ENCODE peak calls at places on chromosomes 13 and 19, in four cellular contexts. J is K562, U is ovary, N is IMR-90. Q is an unnamed sample.

GRCh38 chr13:80237646-80238045 is 103.3 kb downstream of the SPRY2 start:
- DNase-seq in N (peak; percentile 62), J (no peak), U (no peak), Q (no peak)

GRCh38 chr13:72384879-72385278 is 342.6 kb downstream of the MZT1 start:
- DNase-seq in U (peak; percentile 15), N (peak; percentile 1), J (no peak), Q (peak; percentile 12)

GRCh38 chr19:18789883-18790565 is 1.1 kb downstream of the COMP start:
- DNase-seq in N (no peak), U (no peak), J (peak; percentile 70), Q (no peak)

GRCh38 chr19:52170304-52170703 is 1.1 kb downstream of the ZNF836 start:
- DNase-seq in J (no peak), U (no peak), N (no peak), Q (no peak)

GRCh38 chr19:47035495-47036232 is 12.8 kb downstream of the TMEM160 start:
- DNase-seq in U (peak; percentile 87), J (peak; percentile 93), N (peak; percentile 73), Q (peak; percentile 86)

GRCh38 chr13:87324558-87324957 is 346.6 kb upstream of the SLITRK5 start:
- DNase-seq in N (no peak), U (no peak), J (no peak), Q (no peak)

GRCh38 chr19:28665748-28666147 is 547.2 kb downstream of the UQCRFS1 start:
- DNase-seq in J (no peak), N (no peak), U (no peak), Q (no peak)

GRCh38 chr19:47228937-47229673 is 1.9 kb downstream of the BBC3 start:
- DNase-seq in U (no peak), N (peak; percentile 61), J (peak; percentile 60), Q (peak; percentile 86)

GRCh38 chr13:106132216-106132615 is 403.2 kb downstream of the EFNB2 start:
- DNase-seq in U (no peak), N (no peak), J (no peak), Q (no peak)

GRCh38 chr19:42433503-42434260 is 6.5 kb upstream of the LIPE start:
- DNase-seq in N (peak; percentile 14), J (peak; percentile 88), U (peak; percentile 50), Q (peak; percentile 76)

GRCh38 chr13:29654807-29655547 is 59.5 kb upstream of the SLC7A1 start:
- DNase-seq in U (no peak), J (no peak), N (peak; percentile 86), Q (no peak)

GRCh38 chr19:12766051-12766521 is 9.3 kb downstream of the HOOK2 start:
- DNase-seq in U (peak; percentile 88), J (peak; percentile 72), N (peak; percentile 73), Q (peak; percentile 84)

GRCh38 chr19:38209671-38210457 is 14.2 kb downstream of the DPF1 start:
- DNase-seq in N (peak; percentile 37), J (no peak), U (peak; percentile 84), Q (no peak)

GRCh38 chr13:20383058-20383457 is 142.6 kb downstream of the CRYL1 start:
- DNase-seq in J (no peak), N (no peak), U (no peak), Q (no peak)

GRCh38 chr19:2227415-2228156 is 8.5 kb downstream of the PLEKHJ1 start:
- DNase-seq in J (no peak), N (no peak), U (no peak), Q (no peak)

GRCh38 chr19:13953021-13953531 is 767 bp downstream of the DCAF15 start:
- DNase-seq in U (no peak), N (peak; percentile 39), J (peak; percentile 78), Q (peak; percentile 49)

GRCh38 chr19:54481326-54481930 is 8.3 kb upstream of the CDC42EP5 start:
- DNase-seq in N (peak; percentile 33), U (peak; percentile 29), J (peak; percentile 66), Q (peak; percentile 65)

GRCh38 chr13:47036291-47037008 is 139.6 kb upstream of the HTR2A start:
- DNase-seq in J (no peak), U (no peak), N (no peak), Q (no peak)

GRCh38 chr13:28449826-28450773 is 44.8 kb downstream of the FLT1 start:
- DNase-seq in U (no peak), J (no peak), N (no peak), Q (no peak)

GRCh38 chr19:43997631-43998290 is 5.0 kb upstream of the ZNF230 start:
- DNase-seq in N (peak; percentile 24), U (no peak), J (peak; percentile 3), Q (no peak)

GRCh38 chr13:68176486-68176885 is 946.4 kb upstream of the PCDH9 start:
- DNase-seq in N (peak; percentile 36), U (no peak), J (no peak), Q (no peak)

GRCh38 chr19:42274065-42274682 is 5.1 kb downstream of the CIC start:
- DNase-seq in N (no peak), U (peak; percentile 23), J (no peak), Q (no peak)

GRCh38 chr19:14030997-14031718 is 404 bp upstream of the IL27RA start:
- DNase-seq in U (no peak), N (no peak), J (no peak), Q (no peak)

GRCh38 chr19:18972301-18972831 is 31.3 kb upstream of the HOMER3 start:
- DNase-seq in N (peak; percentile 31), J (no peak), U (no peak), Q (no peak)

GRCh38 chr13:32153056-32153455 is 121.5 kb downstream of the FRY start:
- DNase-seq in U (no peak), J (no peak), N (peak; percentile 88), Q (no peak)

GRCh38 chr19:46355234-46355990 is 8.5 kb downstream of the PPP5C start:
- DNase-seq in N (no peak), J (peak; percentile 66), U (no peak), Q (no peak)

GRCh38 chr19:53019684-53020083 is 6.0 kb downstream of the ERVV-1 start:
- DNase-seq in U (no peak), N (no peak), J (peak; percentile 37), Q (peak; percentile 15)

GRCh38 chr13:73607489-73608156 is 526.6 kb downstream of the KLF12 start:
- DNase-seq in U (no peak), N (peak; percentile 46), J (no peak), Q (no peak)

GRCh38 chr13:60230593-60230992 is 66.9 kb upstream of the DIAPH3 start:
- DNase-seq in N (peak; percentile 1), J (peak; percentile 63), U (no peak), Q (peak; percentile 77)

GRCh38 chr13:26742691-26743358 is 17.8 kb downstream of the GPR12 start:
- DNase-seq in U (no peak), J (no peak), N (no peak), Q (no peak)

GRCh38 chr19:57850553-57851017 is 926 bp downstream of the ZNF587 start:
- DNase-seq in N (peak; percentile 31), U (no peak), J (peak; percentile 56), Q (peak; percentile 55)

GRCh38 chr13:26299168-26299788 is 45.3 kb downstream of the CDK8 start:
- DNase-seq in J (no peak), U (no peak), N (peak; percentile 10), Q (peak; percentile 26)

GRCh38 chr13:109998808-109999528 is 212.6 kb upstream of the IRS2 start:
- DNase-seq in J (no peak), N (peak; percentile 95), U (no peak), Q (no peak)

GRCh38 chr19:4320419-4320818 is 16.0 kb downstream of the FSD1 start:
- DNase-seq in J (no peak), U (no peak), N (no peak), Q (no peak)

GRCh38 chr13:52711277-52711676 is 28.3 kb downstream of the CNMD start:
- DNase-seq in N (no peak), J (no peak), U (no peak), Q (no peak)

GRCh38 chr13:93309886-93310520 is 83.4 kb downstream of the GPC6 start:
- DNase-seq in U (no peak), J (no peak), N (peak; percentile 51), Q (no peak)

GRCh38 chr13:45166858-45167257 is 34.0 kb downstream of the KCTD4 start:
- DNase-seq in N (no peak), J (no peak), U (no peak), Q (no peak)

DNA sequence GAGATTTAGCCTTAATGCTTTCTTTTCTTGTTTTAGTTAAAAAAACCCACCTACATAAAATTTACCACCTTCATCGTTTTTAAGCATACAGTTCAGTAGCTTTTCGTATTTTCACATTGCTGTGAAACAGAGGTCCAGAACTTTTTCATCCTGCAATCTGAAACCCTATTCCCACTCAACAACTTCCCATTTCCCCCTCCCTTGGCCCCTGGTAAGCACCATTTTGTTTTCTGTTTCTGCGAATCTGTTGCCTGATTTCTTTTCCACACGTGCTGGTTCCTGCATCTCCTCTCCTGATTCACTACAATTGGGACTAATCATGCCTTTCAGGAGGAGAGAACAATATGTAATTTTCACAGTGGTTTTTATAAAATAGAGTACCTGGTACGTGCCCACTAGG is 149.2 kb upstream of the RNF113B start:
- DNase-seq in N (no peak), J (no peak), U (no peak), Q (no peak)
- TF ChIP-seq POLR2A in N (no peak), J (no peak), U (no peak), Q (no peak)

GRCh38 chr13:51585234-51585672 is 991 bp downstream of the WDFY2 start:
- DNase-seq in U (no peak), N (peak; percentile 24), J (peak; percentile 46), Q (peak; percentile 68)

GRCh38 chr13:51583875-51584730 is at the start of gene WDFY2:
- DNase-seq in J (peak; percentile 97), U (peak; percentile 99), N (peak; percentile 100), Q (peak; percentile 100)

GRCh38 chr13:51584731-51585191 is 499 bp downstream of the WDFY2 start:
- DNase-seq in J (peak; percentile 51), U (peak; percentile 65), N (peak; percentile 37), Q (peak; percentile 77)

GRCh38 chr13:51581148-51581820 is 3.0 kb upstream of the WDFY2 start:
- DNase-seq in N (no peak), J (no peak), U (no peak), Q (no peak)

GRCh38 chr13:51583469-51583874 is 790 bp upstream of the WDFY2 start:
- DNase-seq in U (peak; percentile 27), N (no peak), J (no peak), Q (no peak)
- TF ChIP-seq POLR2A in U (no peak), N (no peak), J (peak; percentile 60), Q (no peak)

GRCh38 chr19:927707-928401 is 2.0 kb downstream of the ARID3A start:
- DNase-seq in U (no peak), J (no peak), N (no peak), Q (no peak)
- TF ChIP-seq POLR2A in U (no peak), J (no peak), N (no peak), Q (no peak)

GRCh38 chr19:17540174-17540573 is 15.3 kb upstream of the COLGALT1 start:
- DNase-seq in N (no peak), U (no peak), J (no peak), Q (no peak)

GRCh38 chr19:17538684-17539287 is 16.7 kb upstream of the COLGALT1 start:
- DNase-seq in J (no peak), N (no peak), U (no peak), Q (peak; percentile 28)

GRCh38 chr19:17541184-17541759 is 14.2 kb upstream of the COLGALT1 start:
- DNase-seq in J (no peak), N (no peak), U (no peak), Q (no peak)

GRCh38 chr19:17542042-17542441 is 13.4 kb upstream of the COLGALT1 start:
- DNase-seq in N (no peak), J (no peak), U (no peak), Q (no peak)

GRCh38 chr19:17539288-17540117 is 15.9 kb upstream of the COLGALT1 start:
- DNase-seq in U (peak; percentile 100), N (peak; percentile 92), J (peak; percentile 100), Q (peak; percentile 96)
- TF ChIP-seq POLR2A in U (peak; percentile 65), N (no peak), J (no peak), Q (no peak)

Q was measured in erythroblast.